ENCODE peak calls at places on chromosomes 3 and 15, in five cellular contexts. One of them, this sample, is unnamed.
A peak's percentile ranks its signal among the peaks of the same experiment; 100 is the strongest.

GRCh38 chr3:141952611-141953010 is 76.2 kb downstream of the ATP1B3 start:
- DNase-seq in cardiac muscle cell: no peak
- DNase-seq in colonic mucosa: no peak
- DNase-seq in uterus: no peak
- DNase-seq in ovary: no peak
- DNase-seq in this sample: no peak

GRCh38 chr3:46660543-46661523 is 32.6 kb downstream of the ALS2CL start:
- DNase-seq in cardiac muscle cell: no peak
- DNase-seq in colonic mucosa: peak; percentile 10
- DNase-seq in uterus: no peak
- DNase-seq in ovary: no peak
- DNase-seq in this sample: peak; percentile 68

GRCh38 chr3:148319161-148319915 is 378.4 kb upstream of the AGTR1 start:
- DNase-seq in cardiac muscle cell: no peak
- DNase-seq in colonic mucosa: no peak
- DNase-seq in uterus: no peak
- DNase-seq in ovary: no peak
- DNase-seq in this sample: no peak

GRCh38 chr15:35444557-35445204 is 101.3 kb downstream of the DPH6 start:
- DNase-seq in cardiac muscle cell: peak; percentile 61
- DNase-seq in colonic mucosa: no peak
- DNase-seq in uterus: no peak
- DNase-seq in ovary: no peak
- DNase-seq in this sample: no peak

GRCh38 chr3:47613723-47614122 is 35.1 kb upstream of the CSPG5 start:
- DNase-seq in cardiac muscle cell: no peak
- DNase-seq in colonic mucosa: no peak
- DNase-seq in uterus: no peak
- DNase-seq in ovary: no peak
- DNase-seq in this sample: no peak

GRCh38 chr3:140018556-140018955 is 83.6 kb downstream of the CLSTN2 start:
- DNase-seq in cardiac muscle cell: no peak
- DNase-seq in colonic mucosa: no peak
- DNase-seq in uterus: no peak
- DNase-seq in ovary: no peak
- DNase-seq in this sample: no peak

GRCh38 chr15:53251998-53252397 is 461.9 kb upstream of the ONECUT1 start:
- DNase-seq in cardiac muscle cell: no peak
- DNase-seq in colonic mucosa: no peak
- DNase-seq in uterus: no peak
- DNase-seq in ovary: no peak
- DNase-seq in this sample: no peak

GRCh38 chr3:191070201-191070600 is 128.8 kb upstream of the OSTN start:
- DNase-seq in cardiac muscle cell: no peak
- DNase-seq in colonic mucosa: no peak
- DNase-seq in uterus: no peak
- DNase-seq in ovary: no peak
- DNase-seq in this sample: no peak

GRCh38 chr3:59094446-59094845 is 44.6 kb upstream of the CFAP20DC start:
- DNase-seq in cardiac muscle cell: no peak
- DNase-seq in colonic mucosa: no peak
- DNase-seq in uterus: no peak
- DNase-seq in ovary: no peak
- DNase-seq in this sample: no peak

GRCh38 chr15:33910741-33911140 is 57.6 kb upstream of the CHRM5 start:
- DNase-seq in cardiac muscle cell: no peak
- DNase-seq in colonic mucosa: no peak
- DNase-seq in uterus: no peak
- DNase-seq in ovary: no peak
- DNase-seq in this sample: no peak

GRCh38 chr15:69389426-69389825 is 24.7 kb upstream of the KIF23 start:
- DNase-seq in cardiac muscle cell: no peak
- DNase-seq in colonic mucosa: no peak
- DNase-seq in uterus: no peak
- DNase-seq in ovary: no peak
- DNase-seq in this sample: no peak

GRCh38 chr3:29486087-29486486 is 205.2 kb downstream of the RBMS3 start:
- DNase-seq in cardiac muscle cell: no peak
- DNase-seq in colonic mucosa: no peak
- DNase-seq in uterus: no peak
- DNase-seq in ovary: no peak
- DNase-seq in this sample: no peak

GRCh38 chr15:75961332-75961731 is 50.9 kb downstream of the NRG4 start:
- DNase-seq in cardiac muscle cell: no peak
- DNase-seq in colonic mucosa: no peak
- DNase-seq in uterus: no peak
- DNase-seq in ovary: no peak
- DNase-seq in this sample: no peak

GRCh38 chr3:53155763-53156162 is 5.2 kb upstream of the PRKCD start:
- DNase-seq in cardiac muscle cell: no peak
- DNase-seq in colonic mucosa: peak; percentile 87
- DNase-seq in uterus: no peak
- DNase-seq in ovary: no peak
- DNase-seq in this sample: peak; percentile 48
- H3K27ac ChIP-seq in cardiac muscle cell: no peak overlapping the region
- H3K27ac ChIP-seq in colonic mucosa: peak overlapping the region; percentile 72
- H3K27ac ChIP-seq in uterus: no peak overlapping the region
- H3K27ac ChIP-seq in ovary: no peak overlapping the region
- H3K27ac ChIP-seq in this sample: no peak overlapping the region

DNA sequence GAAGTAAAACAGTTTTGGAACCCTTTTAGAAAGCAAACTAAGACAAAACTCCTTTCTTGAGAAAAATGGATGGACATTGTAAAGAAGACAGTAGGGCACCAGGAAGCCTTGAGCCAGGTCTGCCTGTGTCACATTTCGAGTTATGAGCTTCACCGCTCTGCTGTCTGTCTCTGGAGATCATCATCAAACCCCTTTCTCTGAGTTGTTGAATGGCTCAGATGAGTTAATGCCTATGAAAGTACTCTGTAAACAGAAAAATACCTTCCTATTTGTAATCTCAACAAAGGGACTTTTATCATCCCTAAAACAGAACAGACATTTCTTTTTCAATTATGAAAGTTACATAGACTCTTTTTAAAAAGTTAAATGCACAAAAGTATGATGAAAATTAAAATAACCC is 145.8 kb downstream of the LPP start:
- DNase-seq in cardiac muscle cell: no peak
- DNase-seq in colonic mucosa: no peak
- DNase-seq in uterus: no peak
- DNase-seq in ovary: no peak
- DNase-seq in this sample: no peak
- H3K4me1 ChIP-seq in cardiac muscle cell: no peaks in the 10 kb centered on the region
- H3K4me1 ChIP-seq in colonic mucosa: peaks cover 32% of the 10 kb centered on the region
- H3K4me1 ChIP-seq in uterus: no peaks in the 10 kb centered on the region
- H3K4me1 ChIP-seq in ovary: peaks cover 19% of the 10 kb centered on the region
- H3K4me1 ChIP-seq in this sample: peaks cover 9% of the 10 kb centered on the region

GRCh38 chr3:160088492-160089137 is 100.0 kb downstream of the IL12A start:
- DNase-seq in cardiac muscle cell: no peak
- DNase-seq in colonic mucosa: no peak
- DNase-seq in uterus: no peak
- DNase-seq in ovary: no peak
- DNase-seq in this sample: no peak
- H3K4me3 ChIP-seq in cardiac muscle cell: no peak overlapping the region
- H3K4me3 ChIP-seq in colonic mucosa: no peak overlapping the region
- H3K4me3 ChIP-seq in uterus: no peak overlapping the region
- H3K4me3 ChIP-seq in ovary: no peak overlapping the region
- H3K4me3 ChIP-seq in this sample: no peak overlapping the region

GRCh38 chr15:78640840-78641733 is at the start of gene CHRNB4:
- DNase-seq in cardiac muscle cell: peak; percentile 82
- DNase-seq in colonic mucosa: peak; percentile 36
- DNase-seq in uterus: no peak
- DNase-seq in ovary: no peak
- DNase-seq in this sample: no peak
- H3K27ac ChIP-seq in cardiac muscle cell: no peak within 1 kb of the TSS
- H3K27ac ChIP-seq in colonic mucosa: no peak within 1 kb of the TSS
- H3K27ac ChIP-seq in uterus: no peak within 1 kb of the TSS
- H3K27ac ChIP-seq in ovary: no peak within 1 kb of the TSS
- H3K27ac ChIP-seq in this sample: no peak within 1 kb of the TSS

GRCh38 chr15:56987286-56987685 is 68.8 kb downstream of the TCF12 start:
- DNase-seq in cardiac muscle cell: no peak
- DNase-seq in colonic mucosa: no peak
- DNase-seq in uterus: no peak
- DNase-seq in ovary: no peak
- DNase-seq in this sample: no peak
- H3K4me1 ChIP-seq in cardiac muscle cell: peaks cover 26% of the 10 kb centered on the region
- H3K4me1 ChIP-seq in colonic mucosa: peaks cover 9% of the 10 kb centered on the region
- H3K4me1 ChIP-seq in uterus: peaks cover 8% of the 10 kb centered on the region
- H3K4me1 ChIP-seq in ovary: peaks cover 2% of the 10 kb centered on the region
- H3K4me1 ChIP-seq in this sample: peaks cover 2% of the 10 kb centered on the region

DNA sequence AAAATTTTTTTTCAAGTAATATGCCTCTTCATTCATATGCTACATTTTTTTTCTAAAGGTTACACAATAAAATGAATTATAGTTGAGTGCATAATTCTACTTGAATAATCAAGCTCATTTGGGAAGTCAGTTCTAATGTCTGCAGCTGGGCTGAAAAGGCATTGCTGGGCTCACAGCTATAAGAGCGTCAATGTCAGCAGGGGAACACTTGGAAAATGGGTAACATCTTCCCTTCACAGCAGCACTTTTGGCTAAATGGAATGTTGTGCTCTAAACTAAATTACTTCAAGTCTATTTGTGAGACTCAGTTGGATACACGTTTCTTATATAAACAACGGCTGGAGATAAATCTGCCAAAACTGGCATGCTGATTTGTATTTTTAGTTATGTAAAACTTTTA is 357.8 kb downstream of the TBL1XR1 start:
- DNase-seq in cardiac muscle cell: no peak
- DNase-seq in colonic mucosa: no peak
- DNase-seq in uterus: no peak
- DNase-seq in ovary: no peak
- DNase-seq in this sample: no peak
- H3K4me3 ChIP-seq in cardiac muscle cell: no peak overlapping the region
- H3K4me3 ChIP-seq in colonic mucosa: no peak overlapping the region
- H3K4me3 ChIP-seq in uterus: no peak overlapping the region
- H3K4me3 ChIP-seq in ovary: no peak overlapping the region
- H3K4me3 ChIP-seq in this sample: no peak overlapping the region

GRCh38 chr3:37820213-37820612 is 41.5 kb upstream of the CTDSPL start:
- DNase-seq in cardiac muscle cell: no peak
- DNase-seq in colonic mucosa: no peak
- DNase-seq in uterus: no peak
- DNase-seq in ovary: no peak
- DNase-seq in this sample: no peak
- H3K27ac ChIP-seq in cardiac muscle cell: peak overlapping the region; percentile 57
- H3K27ac ChIP-seq in colonic mucosa: no peak overlapping the region
- H3K27ac ChIP-seq in uterus: no peak overlapping the region
- H3K27ac ChIP-seq in ovary: no peak overlapping the region
- H3K27ac ChIP-seq in this sample: no peak overlapping the region

GRCh38 chr3:143855183-143855582 is 6.9 kb upstream of the SLC9A9 start:
- DNase-seq in cardiac muscle cell: no peak
- DNase-seq in colonic mucosa: no peak
- DNase-seq in uterus: no peak
- DNase-seq in ovary: no peak
- DNase-seq in this sample: no peak
- H3K4me1 ChIP-seq in cardiac muscle cell: no peaks in the 10 kb centered on the region
- H3K4me1 ChIP-seq in colonic mucosa: no peaks in the 10 kb centered on the region
- H3K4me1 ChIP-seq in uterus: no peaks in the 10 kb centered on the region
- H3K4me1 ChIP-seq in ovary: peaks cover 5% of the 10 kb centered on the region
- H3K4me1 ChIP-seq in this sample: no peaks in the 10 kb centered on the region

DNA sequence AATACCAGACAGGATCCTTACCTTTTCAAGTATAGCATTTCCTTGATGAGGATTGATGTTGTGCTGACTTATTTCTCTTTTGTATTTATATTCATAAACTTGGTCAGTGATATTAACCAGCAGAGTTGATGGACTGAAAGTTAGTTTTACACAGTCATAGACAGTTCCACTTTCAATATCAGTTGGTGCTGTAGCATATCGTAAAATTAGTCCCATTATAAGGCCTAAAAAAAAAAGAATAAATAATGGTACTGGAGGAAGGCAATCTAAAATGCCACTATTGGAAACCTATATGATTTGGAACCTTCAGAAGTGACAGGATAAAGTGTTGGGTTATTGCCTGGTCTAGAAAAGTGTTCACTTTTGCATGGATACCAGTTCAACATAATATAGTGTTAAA is 16.3 kb downstream of the SLC9A9 start:
- DNase-seq in cardiac muscle cell: no peak
- DNase-seq in colonic mucosa: no peak
- DNase-seq in uterus: no peak
- DNase-seq in ovary: no peak
- DNase-seq in this sample: no peak
- H3K4me3 ChIP-seq in cardiac muscle cell: no peak overlapping the region
- H3K4me3 ChIP-seq in colonic mucosa: no peak overlapping the region
- H3K4me3 ChIP-seq in uterus: no peak overlapping the region
- H3K4me3 ChIP-seq in ovary: no peak overlapping the region
- H3K4me3 ChIP-seq in this sample: no peak overlapping the region